ENCODE peak calls at places on chromosome 1, in six cellular contexts. L, C, H, G, I and X are unnamed samples.

GRCh38 chr1:209527372-209527771 is 56.1 kb upstream of the CAMK1G start:
- DNase-seq in L (no peak), C (no peak), H (no peak), G (no peak), I (no peak), X (no peak)

GRCh38 chr1:62337785-62338631 is 18.8 kb upstream of the KANK4 start:
- DNase-seq in L (no peak), C (no peak), H (peak; percentile 31), G (peak; percentile 18), I (no peak), X (no peak)

GRCh38 chr1:117389284-117389683 is 22.0 kb downstream of the MAN1A2 start:
- DNase-seq in L (no peak), C (no peak), H (no peak), G (no peak), I (no peak), X (no peak)

GRCh38 chr1:202214089-202214843 is 20.7 kb downstream of the LGR6 start:
- DNase-seq in L (no peak), C (no peak), H (no peak), G (no peak), I (no peak), X (peak; percentile 33)

GRCh38 chr1:55286851-55287602 is 71.9 kb upstream of the USP24 start:
- DNase-seq in L (no peak), C (no peak), H (no peak), G (no peak), I (no peak), X (no peak)

GRCh38 chr1:10242135-10242534 is 31.8 kb downstream of the KIF1B start:
- DNase-seq in L (no peak), C (no peak), H (no peak), G (no peak), I (no peak), X (no peak)

GRCh38 chr1:211851174-211851573 is 20.6 kb upstream of the LPGAT1 start:
- DNase-seq in L (no peak), C (no peak), H (no peak), G (no peak), I (no peak), X (no peak)

GRCh38 chr1:76190749-76191424 is 116.3 kb downstream of the ST6GALNAC3 start:
- DNase-seq in L (no peak), C (no peak), H (no peak), G (no peak), I (no peak), X (no peak)

GRCh38 chr1:201593200-201593828 is 54.4 kb downstream of the NAV1 start:
- DNase-seq in L (no peak), C (peak; percentile 74), H (peak; percentile 34), G (no peak), I (no peak), X (peak; percentile 80)

GRCh38 chr1:214524824-214525223 is 26.6 kb downstream of the PTPN14 start:
- DNase-seq in L (no peak), C (no peak), H (no peak), G (no peak), I (no peak), X (no peak)

GRCh38 chr1:52358851-52359497 is 7.0 kb downstream of the CC2D1B start:
- DNase-seq in L (no peak), C (no peak), H (no peak), G (no peak), I (no peak), X (no peak)

GRCh38 chr1:8121261-8122159 is 95.4 kb upstream of the ERRFI1 start:
- DNase-seq in L (peak; percentile 43), C (peak; percentile 63), H (peak; percentile 92), G (peak; percentile 21), I (peak; percentile 95), X (no peak)

GRCh38 chr1:204449631-204450280 is 38.1 kb upstream of the PPP1R15B start:
- DNase-seq in L (no peak), C (no peak), H (no peak), G (no peak), I (no peak), X (no peak)

GRCh38 chr1:201696217-201696761 is 132.7 kb upstream of the IPO9 start:
- DNase-seq in L (no peak), C (peak; percentile 90), H (peak; percentile 94), G (peak; percentile 81), I (no peak), X (peak; percentile 100)

GRCh38 chr1:39609618-39610331 is 29.7 kb downstream of the HEYL start:
- DNase-seq in L (peak; percentile 31), C (peak; percentile 69), H (peak; percentile 56), G (peak; percentile 59), I (peak; percentile 50), X (peak; percentile 34)

GRCh38 chr1:43947061-43947889 is 525 bp downstream of the IPO13 start:
- DNase-seq in L (no peak), C (no peak), H (no peak), G (peak; percentile 63), I (no peak), X (no peak)

GRCh38 chr1:26799479-26800133 is 11.9 kb downstream of the PIGV start:
- DNase-seq in L (no peak), C (peak; percentile 59), H (peak; percentile 88), G (peak; percentile 74), I (peak; percentile 47), X (peak; percentile 94)

GRCh38 chr1:59178803-59179202 is 118.1 kb upstream of the FGGY start:
- DNase-seq in L (no peak), C (no peak), H (peak; percentile 30), G (no peak), I (no peak), X (no peak)

GRCh38 chr1:113813218-113813617 is 942 bp upstream of the RSBN1 start:
- DNase-seq in L (no peak), C (no peak), H (no peak), G (no peak), I (no peak), X (no peak)

DNA sequence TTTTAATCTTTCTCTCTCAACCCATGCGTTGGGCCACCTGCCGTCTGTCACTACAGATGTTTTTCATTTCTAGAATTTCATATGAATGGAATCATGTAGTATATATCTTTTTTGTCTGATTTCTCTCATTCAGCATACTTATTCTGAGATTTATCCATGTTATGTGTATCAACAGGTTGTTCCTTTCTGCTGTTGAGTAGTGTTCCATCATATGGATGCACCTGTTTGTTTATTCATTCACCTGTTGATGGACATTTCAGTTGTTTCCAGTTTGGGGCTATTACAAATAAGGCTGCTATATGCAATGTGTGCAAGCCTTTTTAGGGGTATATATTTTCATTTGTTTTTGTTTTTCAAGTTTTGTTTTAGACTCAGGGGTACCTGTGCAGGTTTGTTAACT is 9.4 kb upstream of the SLC41A1 start:
- DNase-seq in L (no peak), C (no peak), H (no peak), G (no peak), I (no peak), X (no peak)
- H3K9me3 ChIP-seq in L (no peaks in the 10 kb centered on the region), C (no peaks in the 10 kb centered on the region), H (no peaks in the 10 kb centered on the region), G (no peaks in the 10 kb centered on the region), I (no peaks in the 10 kb centered on the region), X (peaks cover 9% of the 10 kb centered on the region)

GRCh38 chr1:2989185-2989584 is 32.1 kb upstream of the ACTRT2 start:
- DNase-seq in L (no peak), C (no peak), H (no peak), G (no peak), I (no peak), X (no peak)

GRCh38 chr1:2988256-2988655 is 33.0 kb upstream of the ACTRT2 start:
- DNase-seq in L (no peak), C (no peak), H (peak; percentile 5), G (no peak), I (no peak), X (no peak)

GRCh38 chr1:2989976-2990375 is 31.3 kb upstream of the ACTRT2 start:
- DNase-seq in L (no peak), C (no peak), H (peak; percentile 0), G (no peak), I (no peak), X (no peak)

GRCh38 chr1:2991753-2992495 is 29.3 kb upstream of the ACTRT2 start:
- DNase-seq in L (no peak), C (no peak), H (peak; percentile 2), G (no peak), I (no peak), X (no peak)

DNA sequence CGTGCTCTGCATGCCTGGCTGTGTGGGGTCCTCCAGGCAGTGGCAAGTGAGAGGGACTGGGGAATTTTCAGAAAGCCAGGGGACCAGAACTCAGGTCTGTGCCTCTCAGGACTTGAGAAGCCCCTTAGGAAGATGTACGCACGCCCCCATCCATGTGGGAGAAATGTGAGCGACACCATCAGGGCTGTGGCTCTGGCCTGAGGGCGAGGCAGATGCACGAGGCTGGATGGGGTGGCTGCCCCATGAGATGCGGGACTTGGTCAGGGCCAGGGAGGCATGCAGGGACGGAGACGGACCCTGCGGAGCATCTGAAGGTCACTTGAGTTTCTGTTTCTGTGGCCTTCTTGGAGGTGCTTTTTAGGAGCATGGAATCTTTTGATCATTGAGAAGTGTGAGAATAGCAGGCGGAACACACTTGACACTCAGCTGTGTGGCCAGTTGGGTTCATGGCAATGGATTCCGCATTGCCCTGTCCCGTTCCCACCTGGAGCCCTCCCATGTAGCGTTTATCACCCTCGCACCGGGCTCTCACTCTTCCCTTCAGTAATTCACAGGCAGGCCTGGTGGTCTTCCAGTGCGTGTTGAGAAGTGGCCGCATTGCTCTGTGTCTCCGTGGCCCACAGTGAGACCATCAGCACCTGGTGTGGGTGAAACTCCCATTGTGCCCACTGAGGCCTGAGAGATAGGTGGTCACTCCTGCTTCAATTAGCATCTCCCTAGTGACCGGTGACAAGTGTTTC is 30.7 kb upstream of the ACTRT2 start:
- DNase-seq in L (no peak), C (no peak), H (peak; percentile 3), G (no peak), I (no peak), X (no peak)
- H3K9me3 ChIP-seq in L (no peaks in the 10 kb centered on the region), C (no peaks in the 10 kb centered on the region), H (no peaks in the 10 kb centered on the region), G (no peaks in the 10 kb centered on the region), I (peaks cover 12% of the 10 kb centered on the region), X (peaks cover 5% of the 10 kb centered on the region)

DNA sequence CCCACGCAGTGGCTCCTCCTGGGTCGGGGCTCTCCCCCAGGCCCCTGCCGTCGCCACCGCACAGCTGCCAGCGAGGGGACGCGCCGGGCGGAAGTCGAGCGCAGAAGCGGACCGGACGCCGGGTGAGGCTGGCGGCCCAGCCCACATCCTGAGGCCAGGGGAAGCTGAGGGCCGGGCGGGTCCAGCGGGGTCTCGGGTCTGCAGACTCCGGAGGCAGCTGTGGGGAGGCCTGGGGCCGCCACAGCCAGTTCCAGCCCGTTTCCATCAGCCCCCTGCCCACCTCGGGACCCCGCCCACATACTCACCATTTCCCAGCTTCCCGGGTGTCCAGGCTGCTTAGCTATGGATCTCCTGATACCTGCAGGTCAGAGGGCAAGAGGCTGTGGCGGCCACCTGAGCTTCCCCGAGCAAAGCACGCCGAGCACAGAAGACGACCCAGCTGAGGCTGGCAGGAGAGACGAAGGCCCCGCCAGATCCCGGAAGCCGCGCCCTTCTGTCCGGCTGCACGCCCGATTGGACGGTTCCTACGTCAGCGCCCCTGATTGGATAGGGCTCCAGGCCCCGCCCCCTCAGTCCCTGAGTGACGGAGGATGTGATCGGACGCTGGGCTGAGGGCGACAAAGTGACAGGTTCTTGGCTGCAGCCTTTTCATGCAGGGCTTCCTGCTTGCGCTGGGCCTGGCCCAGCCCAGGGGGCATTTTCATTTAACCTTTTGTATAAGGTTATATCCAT is 38.7 kb upstream of the ZNF124 start:
- DNase-seq in L (peak; percentile 98), C (peak; percentile 96), H (peak; percentile 98), G (peak; percentile 98), I (peak; percentile 91), X (peak; percentile 97)
- H3K9me3 ChIP-seq in L (no peaks in the 10 kb centered on the region), C (no peaks in the 10 kb centered on the region), H (no peaks in the 10 kb centered on the region), G (no peaks in the 10 kb centered on the region), I (no peaks in the 10 kb centered on the region), X (peaks cover 3% of the 10 kb centered on the region)

DNA sequence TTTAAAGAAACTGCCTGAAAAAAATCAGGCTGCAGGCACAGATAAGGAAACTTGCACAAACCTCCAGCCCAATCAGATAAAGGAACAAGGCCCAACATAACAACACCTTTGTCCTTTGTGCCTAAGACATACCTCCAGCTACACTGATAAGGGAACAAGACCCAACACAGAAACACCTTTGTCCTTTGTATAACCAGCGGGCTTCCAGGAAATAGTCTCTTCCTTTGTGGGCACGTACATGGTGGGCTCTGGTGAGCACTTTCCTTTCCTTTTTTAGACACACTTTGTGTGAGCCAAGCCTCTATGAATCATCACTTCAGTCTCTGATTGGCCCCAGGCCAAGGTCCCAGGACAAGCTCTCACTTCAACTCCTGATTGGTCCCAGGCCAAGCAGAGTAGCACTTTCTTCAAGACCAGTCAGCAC is 23.6 kb downstream of the ZNF670 start:
- DNase-seq in L (no peak), C (no peak), H (no peak), G (no peak), I (no peak), X (peak; percentile 41)
- H3K9me3 ChIP-seq in L (no peaks in the 10 kb centered on the region), C (peaks cover 19% of the 10 kb centered on the region), H (peaks cover 3% of the 10 kb centered on the region), G (no peaks in the 10 kb centered on the region), I (peaks cover 35% of the 10 kb centered on the region), X (peaks cover 55% of the 10 kb centered on the region)